ENCODE peak calls at places on chromosomes 6 and 20, in ten cellular contexts. B is ACHN, V is H4, K is HFF-Myc, A is caudate nucleus, N is NCI-H69, P is small intestine, L is hippocampal formation, M is NCI-H187, F is GM12864. H is an unnamed sample.

GRCh38 chr6:42293579-42293978 is 75.9 kb upstream of the MRPS10 start:
- DNase-seq in F (no peak), M (no peak), K (no peak), A (no peak), P (no peak), B (no peak), V (no peak), N (no peak), L (no peak), H (no peak)

GRCh38 chr6:150380256-150380655 is 11.4 kb downstream of the IYD start:
- DNase-seq in L (no peak), N (no peak), F (no peak), M (no peak), P (no peak), A (no peak), V (no peak), B (no peak), K (peak; percentile 17), H (no peak)

GRCh38 chr20:25274481-25274880 is 26.6 kb downstream of the PYGB start:
- DNase-seq in K (no peak), F (no peak), P (no peak), A (no peak), M (no peak), B (no peak), V (no peak), L (no peak), N (no peak), H (no peak)

GRCh38 chr6:106051241-106051640 is 34.9 kb upstream of the PRDM1 start:
- DNase-seq in K (no peak), F (no peak), N (peak; percentile 25), A (no peak), P (no peak), V (no peak), B (no peak), M (no peak), L (no peak), H (no peak)

GRCh38 chr6:157946053-157946617 is 35.5 kb upstream of the SYNJ2 start:
- DNase-seq in A (no peak), M (no peak), K (no peak), F (no peak), P (no peak), B (no peak), N (no peak), L (no peak), V (no peak), H (no peak)

GRCh38 chr6:107116328-107116892 is 1.1 kb upstream of the BEND3 start:
- DNase-seq in N (peak; percentile 90), L (no peak), F (no peak), K (no peak), P (peak; percentile 49), A (no peak), B (peak; percentile 19), V (no peak), M (peak; percentile 56), H (no peak)

GRCh38 chr6:36618366-36619355 is 24.5 kb downstream of the SRSF3 start:
- DNase-seq in M (no peak), P (peak; percentile 61), V (no peak), F (no peak), K (no peak), N (no peak), B (no peak), A (no peak), L (no peak), H (no peak)

GRCh38 chr20:21301940-21302644 is 1.0 kb upstream of the XRN2 start:
- DNase-seq in N (peak; percentile 26), A (no peak), M (no peak), P (no peak), V (no peak), B (no peak), K (no peak), L (no peak), F (no peak), H (no peak)

GRCh38 chr20:57821930-57822329 is 112.1 kb upstream of the PMEPA1 start:
- DNase-seq in L (no peak), B (no peak), P (no peak), A (no peak), V (no peak), N (no peak), F (no peak), K (no peak), M (no peak), H (no peak)

GRCh38 chr20:396252-396618 is 11.9 kb upstream of the RBCK1 start:
- DNase-seq in K (no peak), P (no peak), M (no peak), A (no peak), F (no peak), N (no peak), V (no peak), L (no peak), B (no peak), H (no peak)

GRCh38 chr6:109336221-109336955 is 45.9 kb downstream of the CD164 start:
- DNase-seq in M (no peak), N (peak; percentile 89), K (no peak), V (peak; percentile 27), A (no peak), B (no peak), L (no peak), F (no peak), P (peak; percentile 89), H (peak; percentile 9)

GRCh38 chr20:25022680-25023079 is 30.1 kb upstream of the APMAP start:
- DNase-seq in M (no peak), P (peak; percentile 94), B (no peak), F (no peak), N (peak; percentile 8), K (no peak), V (no peak), L (no peak), A (no peak), H (no peak)

GRCh38 chr6:56430629-56431600 is 183.5 kb upstream of the COL21A1 start:
- DNase-seq in B (no peak), F (no peak), L (no peak), P (no peak), V (no peak), A (no peak), M (no peak), K (no peak), N (peak; percentile 7), H (no peak)

GRCh38 chr6:163324928-163325784 is 89.4 kb upstream of the QKI start:
- DNase-seq in L (peak; percentile 71), A (peak; percentile 50), B (no peak), N (peak; percentile 47), P (no peak), V (no peak), F (no peak), K (no peak), M (no peak), H (peak; percentile 72)

GRCh38 chr20:48295445-48295903 is 510.2 kb upstream of the SULF2 start:
- DNase-seq in N (peak; percentile 5), P (peak; percentile 23), V (peak; percentile 85), K (peak; percentile 96), M (no peak), L (no peak), A (no peak), B (peak; percentile 95), F (no peak), H (peak; percentile 98)

GRCh38 chr20:12414446-12415274 is 497.0 kb downstream of the BTBD3 start:
- DNase-seq in M (no peak), A (no peak), P (no peak), L (peak; percentile 13), V (peak; percentile 17), B (no peak), F (no peak), N (peak; percentile 30), K (no peak), H (peak; percentile 16)

GRCh38 chr6:169146536-169146935 is 107.1 kb downstream of the THBS2 start:
- DNase-seq in L (no peak), V (no peak), N (no peak), B (no peak), P (no peak), M (no peak), F (no peak), K (no peak), A (no peak), H (no peak)

GRCh38 chr20:32707691-32708581 is 34.2 kb upstream of the C20orf203 start:
- DNase-seq in N (no peak), F (no peak), P (no peak), M (no peak), K (no peak), V (no peak), A (no peak), B (no peak), L (no peak), H (peak; percentile 54)

H was measured in RPMI7951.